ENCODE peak calls at places on chromosomes 2 and 18, in seven cellular contexts. A, S, Y, B, J, O and V are unnamed samples.

GRCh38 chr2:104444840-104445239 is 409.1 kb upstream of the POU3F3 start:
- DNase-seq in A (no peak), S (no peak), Y (no peak), B (no peak), J (no peak), O (no peak), V (no peak)

GRCh38 chr2:98334439-98335078 is 11.7 kb upstream of the CNGA3 start:
- DNase-seq in A (no peak), S (peak; percentile 63), Y (no peak), B (peak; percentile 65), J (peak; percentile 58), O (no peak), V (peak; percentile 63)

GRCh38 chr2:19711470-19712372 is 190.1 kb downstream of the TTC32 start:
- DNase-seq in A (peak; percentile 2), S (no peak), Y (no peak), B (peak; percentile 99), J (peak; percentile 58), O (no peak), V (peak; percentile 98)

GRCh38 chr2:219702796-219703545 is 75.5 kb downstream of the SLC4A3 start:
- DNase-seq in A (no peak), S (no peak), Y (no peak), B (no peak), J (no peak), O (no peak), V (peak; percentile 15)

GRCh38 chr2:43159797-43160196 is 66.6 kb downstream of the ZFP36L2 start:
- DNase-seq in A (no peak), S (no peak), Y (no peak), B (no peak), J (no peak), O (no peak), V (no peak)

GRCh38 chr18:45267622-45268021 is 347.7 kb upstream of the SLC14A2 start:
- DNase-seq in A (no peak), S (no peak), Y (no peak), B (no peak), J (no peak), O (no peak), V (no peak)

GRCh38 chr2:102657770-102658169 is 38.4 kb downstream of the SLC9A2 start:
- DNase-seq in A (no peak), S (no peak), Y (no peak), B (no peak), J (no peak), O (peak; percentile 17), V (no peak)

GRCh38 chr18:55221577-55221976 is 262.3 kb upstream of the CCDC68 start:
- DNase-seq in A (no peak), S (no peak), Y (no peak), B (no peak), J (no peak), O (no peak), V (no peak)

GRCh38 chr2:38436227-38436664 is 59.2 kb upstream of the ATL2 start:
- DNase-seq in A (no peak), S (no peak), Y (no peak), B (no peak), J (no peak), O (no peak), V (no peak)

GRCh38 chr2:144942516-144943256 is 422.8 kb upstream of the ZEB2 start:
- DNase-seq in A (peak; percentile 79), S (no peak), Y (no peak), B (peak; percentile 75), J (no peak), O (no peak), V (peak; percentile 68)

GRCh38 chr2:128028668-128029054 is 802 bp upstream of the SAP130 start:
- DNase-seq in A (peak; percentile 16), S (peak; percentile 44), Y (no peak), B (no peak), J (no peak), O (no peak), V (peak; percentile 3)

GRCh38 chr2:56337342-56337741 is 153.6 kb downstream of the CCDC85A start:
- DNase-seq in A (peak; percentile 3), S (peak; percentile 35), Y (no peak), B (no peak), J (peak; percentile 77), O (no peak), V (no peak)

GRCh38 chr2:20930928-20931327 is 108.0 kb upstream of the LDAH start:
- DNase-seq in A (no peak), S (no peak), Y (no peak), B (peak; percentile 8), J (no peak), O (no peak), V (no peak)

GRCh38 chr2:200477667-200478121 is 32.2 kb downstream of the KCTD18 start:
- DNase-seq in A (no peak), S (no peak), Y (no peak), B (peak; percentile 32), J (no peak), O (no peak), V (no peak)

GRCh38 chr2:778680-779350 is 101.6 kb upstream of the TMEM18 start:
- DNase-seq in A (no peak), S (no peak), Y (no peak), B (no peak), J (no peak), O (no peak), V (no peak)

GRCh38 chr2:43424262-43425207 is 171.3 kb downstream of the THADA start:
- DNase-seq in A (peak; percentile 64), S (no peak), Y (no peak), B (peak; percentile 59), J (no peak), O (no peak), V (no peak)

GRCh38 chr2:236945431-236946016 is 140.2 kb upstream of the COPS8 start:
- DNase-seq in A (no peak), S (no peak), Y (no peak), B (no peak), J (no peak), O (no peak), V (no peak)

GRCh38 chr18:245282-245847 is 22.5 kb downstream of the THOC1 start:
- DNase-seq in A (no peak), S (peak; percentile 26), Y (no peak), B (no peak), J (no peak), O (no peak), V (no peak)

GRCh38 chr2:234395801-234396478 is 100.9 kb downstream of the ARL4C start:
- DNase-seq in A (no peak), S (peak; percentile 98), Y (no peak), B (no peak), J (peak; percentile 87), O (no peak), V (no peak)

GRCh38 chr2:23041443-23041842 is 343.5 kb upstream of the KLHL29 start:
- DNase-seq in A (peak; percentile 41), S (no peak), Y (no peak), B (no peak), J (no peak), O (no peak), V (no peak)

GRCh38 chr18:76274470-76275289 is 220.4 kb downstream of the ZNF516 start:
- DNase-seq in A (peak; percentile 28), S (peak; percentile 60), Y (no peak), B (no peak), J (no peak), O (no peak), V (no peak)

GRCh38 chr2:121255363-121255762 is 29.6 kb downstream of the TFCP2L1 start:
- DNase-seq in A (peak; percentile 45), S (peak; percentile 90), Y (no peak), B (no peak), J (peak; percentile 93), O (no peak), V (no peak)

GRCh38 chr2:8656811-8657210 is 25.0 kb upstream of the ID2 start:
- DNase-seq in A (no peak), S (no peak), Y (no peak), B (no peak), J (no peak), O (no peak), V (no peak)

GRCh38 chr2:195498176-195498575 is 158.8 kb upstream of the SLC39A10 start:
- DNase-seq in A (peak; percentile 66), S (peak; percentile 5), Y (peak; percentile 6), B (peak; percentile 62), J (no peak), O (no peak), V (peak; percentile 47)

GRCh38 chr2:86189782-86190416 is 5.4 kb downstream of the IMMT start:
- DNase-seq in A (no peak), S (no peak), Y (no peak), B (no peak), J (no peak), O (no peak), V (no peak)

GRCh38 chr2:18373664-18374063 is 186.8 kb downstream of the RDH14 start:
- DNase-seq in A (no peak), S (no peak), Y (no peak), B (peak; percentile 35), J (no peak), O (no peak), V (no peak)